ENCODE peak calls at places on chromosomes 13 and 19, in five cellular contexts. Z is transverse colon, B is sigmoid colon, G is HL-60, K is GM23338. O is an unnamed sample.

GRCh38 chr19:18848860-18849661 is 17.3 kb downstream of the UPF1 start:
- DNase-seq in Z (peak), B (peak), G (no peak), K (no peak), O (peak)

GRCh38 chr13:28820099-28821051 is at the start of gene MTUS2:
- DNase-seq in Z (no peak), B (no peak), G (no peak), K (peak), O (no peak)

GRCh38 chr19:18289471-18290066 is 8.1 kb upstream of the JUND start:
- DNase-seq in Z (no peak), B (no peak), G (no peak), K (no peak), O (no peak)

GRCh38 chr19:18541258-18541991 is 1.9 kb downstream of the FKBP8 start:
- DNase-seq in Z (no peak), B (no peak), G (no peak), K (no peak), O (no peak)

GRCh38 chr13:23988546-23989122 is 91.3 kb upstream of the C1QTNF9B start:
- DNase-seq in Z (no peak), B (no peak), G (no peak), K (no peak), O (no peak)

GRCh38 chr19:3253270-3253669 is 28.8 kb downstream of the CELF5 start:
- DNase-seq in Z (no peak), B (no peak), G (no peak), K (peak), O (no peak)

GRCh38 chr13:110520431-110521295 is 40.9 kb downstream of the RAB20 start:
- DNase-seq in Z (peak), B (peak), G (peak), K (no peak), O (no peak)

GRCh38 chr19:39531834-39532232 is 819 bp downstream of the EID2B start:
- DNase-seq in Z (no peak), B (peak), G (no peak), K (peak), O (no peak)

GRCh38 chr19:18373892-18374629 is 11.9 kb upstream of the GDF15 start:
- DNase-seq in Z (peak), B (peak), G (peak), K (peak), O (peak)

GRCh38 chr13:114125589-114125988 is 6.8 kb downstream of the RASA3 start:
- DNase-seq in Z (no peak), B (no peak), G (no peak), K (no peak), O (no peak)

GRCh38 chr13:63625869-63626268 is 2210.2 kb upstream of the PCDH20 start:
- DNase-seq in Z (no peak), B (no peak), G (no peak), K (peak), O (no peak)

GRCh38 chr19:29277107-29277506 is 64.2 kb upstream of the UQCRFS1 start:
- DNase-seq in Z (peak), B (peak), G (no peak), K (peak), O (peak)

GRCh38 chr19:16944626-16945363 is 56.0 kb downstream of the F2RL3 start:
- DNase-seq in Z (no peak), B (no peak), G (no peak), K (no peak), O (no peak)

GRCh38 chr13:62300021-62300420 is 884.4 kb upstream of the PCDH20 start:
- DNase-seq in Z (no peak), B (no peak), G (no peak), K (no peak), O (no peak)

GRCh38 chr13:71874490-71874889 is 7.5 kb upstream of the DACH1 start:
- DNase-seq in Z (peak), B (no peak), G (no peak), K (no peak), O (no peak)

GRCh38 chr19:752652-753517 is 2.0 kb downstream of the MISP start:
- DNase-seq in Z (peak), B (peak), G (peak), K (no peak), O (no peak)

GRCh38 chr19:748274-748598 is 2.7 kb upstream of the MISP start:
- DNase-seq in Z (peak), B (no peak), G (no peak), K (no peak), O (no peak)

GRCh38 chr19:751501-752341 is 809 bp downstream of the MISP start:
- DNase-seq in Z (peak), B (no peak), G (no peak), K (no peak), O (no peak)

GRCh38 chr19:749811-750210 is 1.1 kb upstream of the MISP start:
- DNase-seq in Z (no peak), B (no peak), G (no peak), K (no peak), O (no peak)

DNA sequence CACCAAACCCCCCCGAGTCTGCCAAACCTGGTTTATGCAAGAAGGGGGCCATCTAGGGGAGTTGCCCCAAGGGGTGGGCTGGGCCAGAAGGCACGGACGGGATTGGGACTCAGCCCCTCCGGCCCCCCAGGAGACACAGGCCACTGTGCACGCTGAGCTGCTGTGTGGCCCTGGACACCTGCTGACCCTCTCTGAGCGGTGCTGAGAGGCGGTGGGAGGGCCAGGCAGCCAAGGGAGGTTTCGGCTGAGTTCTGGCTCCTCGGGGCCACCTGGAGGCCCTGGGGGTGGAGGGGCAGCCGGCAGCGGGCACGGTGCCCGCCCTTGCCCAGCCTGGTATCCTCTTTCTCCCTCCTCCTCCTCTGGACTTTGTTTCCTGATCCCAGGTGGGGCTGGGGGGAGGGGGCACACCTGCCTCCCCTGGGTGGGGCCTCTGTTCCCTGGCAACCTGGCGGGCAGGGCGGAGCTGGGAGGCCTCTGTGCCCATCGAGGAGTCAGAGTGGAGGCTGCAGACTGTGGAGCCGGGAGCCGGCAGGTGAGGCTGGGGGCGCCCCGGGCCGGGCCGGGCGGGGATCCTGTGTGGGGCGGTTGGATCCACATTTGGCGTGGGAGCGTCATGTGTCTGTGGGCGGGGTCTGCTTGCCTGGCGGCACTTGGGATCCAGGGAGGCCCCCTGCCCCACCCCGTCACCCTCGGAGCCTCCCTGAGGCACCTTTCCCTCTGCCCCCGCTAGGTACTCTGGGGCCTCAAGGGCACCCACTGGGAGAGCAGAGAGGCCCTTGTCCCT is at the start of gene MISP:
- DNase-seq in Z (peak), B (no peak), G (no peak), K (no peak), O (no peak)
- TF ChIP-seq POLR2AphosphoS5 in Z (peak), B (no peak), G (no peak), K (no peak), O (no peak)

GRCh38 chr13:73274147-73274546 is 215.3 kb downstream of the KLF5 start:
- DNase-seq in Z (no peak), B (no peak), G (no peak), K (no peak), O (no peak)

GRCh38 chr13:73272831-73273230 is 214.0 kb downstream of the KLF5 start:
- DNase-seq in Z (no peak), B (no peak), G (no peak), K (no peak), O (no peak)

GRCh38 chr13:73273737-73274136 is 214.9 kb downstream of the KLF5 start:
- DNase-seq in Z (no peak), B (no peak), G (no peak), K (no peak), O (no peak)

GRCh38 chr13:73273276-73273675 is 214.5 kb downstream of the KLF5 start:
- DNase-seq in Z (no peak), B (no peak), G (no peak), K (no peak), O (no peak)

GRCh38 chr13:73275163-73275562 is 216.4 kb downstream of the KLF5 start:
- DNase-seq in Z (no peak), B (no peak), G (no peak), K (peak), O (no peak)
- TF ChIP-seq CTCF in Z (no peak), B (no peak), G (no peak), K (peak), O (no peak)

DNA sequence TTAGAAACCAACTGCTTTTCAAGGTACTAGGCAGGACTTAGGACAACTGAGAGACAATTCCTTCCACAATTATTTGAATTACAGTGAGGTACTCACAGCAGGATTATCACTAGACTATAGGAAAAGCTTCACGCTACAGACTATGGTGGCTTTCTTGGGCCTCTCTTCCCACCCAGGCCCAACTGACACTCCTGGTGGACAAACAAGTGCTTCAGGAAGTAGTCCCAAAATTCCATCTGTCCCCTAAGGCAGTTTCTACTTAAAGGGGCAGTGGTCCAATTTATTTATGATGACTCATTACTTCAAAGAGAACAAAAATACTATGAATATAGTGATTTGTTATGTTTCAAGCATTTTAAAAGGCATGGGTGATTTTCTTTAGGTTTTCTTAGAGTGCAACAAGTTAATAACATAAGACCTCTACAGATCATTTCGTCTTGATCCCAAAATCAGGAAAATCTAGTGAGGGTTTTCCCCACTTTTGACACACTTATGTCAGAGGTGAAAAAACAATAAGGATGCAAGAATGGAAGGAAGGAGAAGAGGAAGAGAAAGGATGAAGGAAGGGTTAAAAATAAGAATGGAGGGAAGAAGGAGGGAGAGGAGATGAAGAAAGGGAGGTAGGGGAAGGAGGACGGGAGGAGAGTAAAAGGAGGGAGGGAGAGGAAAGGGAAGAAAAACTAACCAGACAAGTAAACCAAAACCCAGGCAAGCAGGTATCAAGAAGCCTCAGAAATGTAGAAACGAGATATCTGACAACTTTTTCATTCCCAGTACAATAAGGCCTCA is 100.7 kb downstream of the SERP2 start:
- DNase-seq in Z (no peak), B (no peak), G (no peak), K (peak), O (no peak)
- TF ChIP-seq POLR2AphosphoS5 in Z (no peak), B (no peak), G (no peak), K (no peak), O (no peak)

DNA sequence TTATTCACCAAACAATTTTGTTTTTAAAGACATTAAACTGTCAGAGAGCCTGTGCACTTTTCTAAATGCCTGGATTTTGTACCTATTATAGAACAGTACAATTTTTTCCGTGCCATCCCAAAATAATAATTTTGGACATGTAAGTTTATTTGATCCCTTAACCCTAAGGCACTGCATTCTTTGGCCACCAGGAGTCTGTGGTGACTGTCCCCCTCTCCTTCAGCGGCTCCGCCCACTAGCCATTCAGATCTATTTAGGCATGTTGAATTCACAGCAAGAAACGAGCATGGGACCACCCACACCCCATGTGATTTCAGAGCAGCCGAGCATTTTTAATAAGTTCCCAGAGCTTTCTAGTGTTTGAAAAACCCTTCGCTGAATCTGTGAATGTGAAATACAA is 567.5 kb downstream of the MYO16 start:
- DNase-seq in Z (no peak), B (no peak), G (no peak), K (peak), O (no peak)
- TF ChIP-seq CTCF in Z (no peak), B (no peak), G (no peak), K (peak), O (no peak)